ENCODE peak calls at places on chromosome 3, in eight cellular contexts. One of them, this sample, is unnamed.

GRCh38 chr3:157540656-157541055 is 37.4 kb upstream of the VEPH1 start:
- DNase-seq in H7: no peak
- DNase-seq in SK-N-SH: no peak
- DNase-seq in RPMI8226: no peak
- DNase-seq in central memory CD8-positive, alpha-beta T cell: no peak
- DNase-seq in AG10803: no peak
- DNase-seq in mesothelial cell of epicardium: no peak
- DNase-seq in ovary: no peak
- DNase-seq in this sample: no peak

GRCh38 chr3:39668420-39668819 is 141.0 kb upstream of the MYRIP start:
- DNase-seq in H7: no peak
- DNase-seq in SK-N-SH: peak; percentile 38
- DNase-seq in RPMI8226: peak; percentile 49
- DNase-seq in central memory CD8-positive, alpha-beta T cell: no peak
- DNase-seq in AG10803: peak; percentile 64
- DNase-seq in mesothelial cell of epicardium: no peak
- DNase-seq in ovary: no peak
- DNase-seq in this sample: peak; percentile 58

GRCh38 chr3:123757281-123757940 is 126.7 kb downstream of the MYLK start:
- DNase-seq in H7: no peak
- DNase-seq in SK-N-SH: no peak
- DNase-seq in RPMI8226: peak; percentile 91
- DNase-seq in central memory CD8-positive, alpha-beta T cell: no peak
- DNase-seq in AG10803: peak; percentile 70
- DNase-seq in mesothelial cell of epicardium: no peak
- DNase-seq in ovary: no peak
- DNase-seq in this sample: peak; percentile 90

GRCh38 chr3:144272715-144273114 is 301.1 kb downstream of the DIPK2A start:
- DNase-seq in H7: no peak
- DNase-seq in SK-N-SH: no peak
- DNase-seq in RPMI8226: no peak
- DNase-seq in central memory CD8-positive, alpha-beta T cell: no peak
- DNase-seq in AG10803: no peak
- DNase-seq in mesothelial cell of epicardium: no peak
- DNase-seq in ovary: no peak
- DNase-seq in this sample: no peak

GRCh38 chr3:180980612-180981011 is 8.9 kb downstream of the DNAJC19 start:
- DNase-seq in H7: no peak
- DNase-seq in SK-N-SH: no peak
- DNase-seq in RPMI8226: no peak
- DNase-seq in central memory CD8-positive, alpha-beta T cell: no peak
- DNase-seq in AG10803: peak; percentile 25
- DNase-seq in mesothelial cell of epicardium: no peak
- DNase-seq in ovary: no peak
- DNase-seq in this sample: no peak

GRCh38 chr3:33833408-33834116 is 35.1 kb downstream of the PDCD6IP start:
- DNase-seq in H7: peak; percentile 16
- DNase-seq in SK-N-SH: no peak
- DNase-seq in RPMI8226: no peak
- DNase-seq in central memory CD8-positive, alpha-beta T cell: no peak
- DNase-seq in AG10803: no peak
- DNase-seq in mesothelial cell of epicardium: no peak
- DNase-seq in ovary: no peak
- DNase-seq in this sample: no peak

GRCh38 chr3:128878556-128879124 is 780 bp upstream of the ACAD9 start:
- DNase-seq in H7: peak; percentile 49
- DNase-seq in SK-N-SH: peak; percentile 44
- DNase-seq in RPMI8226: peak; percentile 38
- DNase-seq in central memory CD8-positive, alpha-beta T cell: no peak
- DNase-seq in AG10803: peak; percentile 66
- DNase-seq in mesothelial cell of epicardium: no peak
- DNase-seq in ovary: no peak
- DNase-seq in this sample: peak; percentile 56

GRCh38 chr3:81554348-81554747 is 207.1 kb downstream of the GBE1 start:
- DNase-seq in H7: no peak
- DNase-seq in SK-N-SH: no peak
- DNase-seq in RPMI8226: no peak
- DNase-seq in central memory CD8-positive, alpha-beta T cell: no peak
- DNase-seq in AG10803: peak; percentile 51
- DNase-seq in mesothelial cell of epicardium: no peak
- DNase-seq in ovary: no peak
- DNase-seq in this sample: peak; percentile 9

GRCh38 chr3:8606666-8607065 is 37.9 kb downstream of the SSUH2 start:
- DNase-seq in H7: no peak
- DNase-seq in SK-N-SH: peak; percentile 51
- DNase-seq in RPMI8226: no peak
- DNase-seq in central memory CD8-positive, alpha-beta T cell: no peak
- DNase-seq in AG10803: peak; percentile 43
- DNase-seq in mesothelial cell of epicardium: no peak
- DNase-seq in ovary: no peak
- DNase-seq in this sample: no peak

GRCh38 chr3:187015903-187016638 is 85.7 kb downstream of the ST6GAL1 start:
- DNase-seq in H7: no peak
- DNase-seq in SK-N-SH: no peak
- DNase-seq in RPMI8226: peak; percentile 38
- DNase-seq in central memory CD8-positive, alpha-beta T cell: no peak
- DNase-seq in AG10803: no peak
- DNase-seq in mesothelial cell of epicardium: no peak
- DNase-seq in ovary: no peak
- DNase-seq in this sample: no peak

GRCh38 chr3:175404667-175405066 is 545.5 kb downstream of the NAALADL2 start:
- DNase-seq in H7: no peak
- DNase-seq in SK-N-SH: no peak
- DNase-seq in RPMI8226: no peak
- DNase-seq in central memory CD8-positive, alpha-beta T cell: no peak
- DNase-seq in AG10803: peak; percentile 21
- DNase-seq in mesothelial cell of epicardium: no peak
- DNase-seq in ovary: no peak
- DNase-seq in this sample: no peak

GRCh38 chr3:192481638-192482037 is 245.7 kb downstream of the FGF12 start:
- DNase-seq in H7: no peak
- DNase-seq in SK-N-SH: no peak
- DNase-seq in RPMI8226: no peak
- DNase-seq in central memory CD8-positive, alpha-beta T cell: no peak
- DNase-seq in AG10803: peak; percentile 9
- DNase-seq in mesothelial cell of epicardium: no peak
- DNase-seq in ovary: no peak
- DNase-seq in this sample: no peak

GRCh38 chr3:156860873-156861272 is 34.7 kb downstream of the LEKR1 start:
- DNase-seq in H7: no peak
- DNase-seq in SK-N-SH: no peak
- DNase-seq in RPMI8226: no peak
- DNase-seq in central memory CD8-positive, alpha-beta T cell: no peak
- DNase-seq in AG10803: no peak
- DNase-seq in mesothelial cell of epicardium: no peak
- DNase-seq in ovary: no peak
- DNase-seq in this sample: no peak

GRCh38 chr3:182436547-182436946 is 356.8 kb upstream of the ATP11B start:
- DNase-seq in H7: no peak
- DNase-seq in SK-N-SH: no peak
- DNase-seq in RPMI8226: no peak
- DNase-seq in central memory CD8-positive, alpha-beta T cell: no peak
- DNase-seq in AG10803: no peak
- DNase-seq in mesothelial cell of epicardium: no peak
- DNase-seq in ovary: no peak
- DNase-seq in this sample: no peak

GRCh38 chr3:53709856-53710674 is 136.2 kb downstream of the CHDH start:
- DNase-seq in H7: peak; percentile 90
- DNase-seq in SK-N-SH: peak; percentile 86
- DNase-seq in RPMI8226: peak; percentile 84
- DNase-seq in central memory CD8-positive, alpha-beta T cell: peak; percentile 37
- DNase-seq in AG10803: peak; percentile 51
- DNase-seq in mesothelial cell of epicardium: peak; percentile 79
- DNase-seq in ovary: peak; percentile 82
- DNase-seq in this sample: peak; percentile 67

GRCh38 chr3:44509985-44510360 is 32.5 kb upstream of the ZNF445 start:
- DNase-seq in H7: no peak
- DNase-seq in SK-N-SH: no peak
- DNase-seq in RPMI8226: peak; percentile 68
- DNase-seq in central memory CD8-positive, alpha-beta T cell: no peak
- DNase-seq in AG10803: peak; percentile 17
- DNase-seq in mesothelial cell of epicardium: no peak
- DNase-seq in ovary: no peak
- DNase-seq in this sample: peak; percentile 55

GRCh38 chr3:113968986-113969385 is 21.2 kb downstream of the ZDHHC23 start:
- DNase-seq in H7: no peak
- DNase-seq in SK-N-SH: no peak
- DNase-seq in RPMI8226: no peak
- DNase-seq in central memory CD8-positive, alpha-beta T cell: no peak
- DNase-seq in AG10803: peak; percentile 82
- DNase-seq in mesothelial cell of epicardium: no peak
- DNase-seq in ovary: no peak
- DNase-seq in this sample: no peak

GRCh38 chr3:81699921-81700320 is 61.5 kb downstream of the GBE1 start:
- DNase-seq in H7: no peak
- DNase-seq in SK-N-SH: no peak
- DNase-seq in RPMI8226: no peak
- DNase-seq in central memory CD8-positive, alpha-beta T cell: no peak
- DNase-seq in AG10803: no peak
- DNase-seq in mesothelial cell of epicardium: no peak
- DNase-seq in ovary: no peak
- DNase-seq in this sample: no peak

GRCh38 chr3:12371525-12372140 is 82.8 kb downstream of the PPARG start:
- DNase-seq in H7: no peak
- DNase-seq in SK-N-SH: peak; percentile 1
- DNase-seq in RPMI8226: no peak
- DNase-seq in central memory CD8-positive, alpha-beta T cell: no peak
- DNase-seq in AG10803: no peak
- DNase-seq in mesothelial cell of epicardium: no peak
- DNase-seq in ovary: peak; percentile 53
- DNase-seq in this sample: no peak

GRCh38 chr3:43707998-43708397 is 17.3 kb downstream of the ABHD5 start:
- DNase-seq in H7: no peak
- DNase-seq in SK-N-SH: no peak
- DNase-seq in RPMI8226: no peak
- DNase-seq in central memory CD8-positive, alpha-beta T cell: no peak
- DNase-seq in AG10803: peak; percentile 86
- DNase-seq in mesothelial cell of epicardium: no peak
- DNase-seq in ovary: no peak
- DNase-seq in this sample: no peak

GRCh38 chr3:177921153-177921552 is 615.1 kb upstream of the KCNMB2 start:
- DNase-seq in H7: no peak
- DNase-seq in SK-N-SH: no peak
- DNase-seq in RPMI8226: no peak
- DNase-seq in central memory CD8-positive, alpha-beta T cell: no peak
- DNase-seq in AG10803: peak; percentile 12
- DNase-seq in mesothelial cell of epicardium: no peak
- DNase-seq in ovary: no peak
- DNase-seq in this sample: no peak

GRCh38 chr3:26312826-26313225 is 309.7 kb upstream of the LRRC3B start:
- DNase-seq in H7: no peak
- DNase-seq in SK-N-SH: no peak
- DNase-seq in RPMI8226: no peak
- DNase-seq in central memory CD8-positive, alpha-beta T cell: no peak
- DNase-seq in AG10803: no peak
- DNase-seq in mesothelial cell of epicardium: no peak
- DNase-seq in ovary: no peak
- DNase-seq in this sample: no peak

GRCh38 chr3:76723366-76723765 is 316.5 kb upstream of the ROBO2 start:
- DNase-seq in H7: no peak
- DNase-seq in SK-N-SH: no peak
- DNase-seq in RPMI8226: no peak
- DNase-seq in central memory CD8-positive, alpha-beta T cell: no peak
- DNase-seq in AG10803: no peak
- DNase-seq in mesothelial cell of epicardium: no peak
- DNase-seq in ovary: no peak
- DNase-seq in this sample: no peak

GRCh38 chr3:11944052-11944673 is 60.0 kb upstream of the SYN2 start:
- DNase-seq in H7: peak; percentile 54
- DNase-seq in SK-N-SH: peak; percentile 27
- DNase-seq in RPMI8226: peak; percentile 20
- DNase-seq in central memory CD8-positive, alpha-beta T cell: no peak
- DNase-seq in AG10803: peak; percentile 9
- DNase-seq in mesothelial cell of epicardium: no peak
- DNase-seq in ovary: no peak
- DNase-seq in this sample: peak; percentile 11

GRCh38 chr3:190038050-190038631 is 82.6 kb downstream of the P3H2 start:
- DNase-seq in H7: no peak
- DNase-seq in SK-N-SH: peak; percentile 16
- DNase-seq in RPMI8226: peak; percentile 58
- DNase-seq in central memory CD8-positive, alpha-beta T cell: no peak
- DNase-seq in AG10803: peak; percentile 36
- DNase-seq in mesothelial cell of epicardium: no peak
- DNase-seq in ovary: no peak
- DNase-seq in this sample: no peak

GRCh38 chr3:184716652-184717607 is 5.1 kb upstream of the MAGEF1 start:
- DNase-seq in H7: peak; percentile 80
- DNase-seq in SK-N-SH: peak; percentile 48
- DNase-seq in RPMI8226: no peak
- DNase-seq in central memory CD8-positive, alpha-beta T cell: no peak
- DNase-seq in AG10803: peak; percentile 67
- DNase-seq in mesothelial cell of epicardium: peak; percentile 66
- DNase-seq in ovary: peak; percentile 74
- DNase-seq in this sample: no peak

GRCh38 chr3:169678122-169678521 is 14.6 kb upstream of the MECOM start:
- DNase-seq in H7: no peak
- DNase-seq in SK-N-SH: no peak
- DNase-seq in RPMI8226: no peak
- DNase-seq in central memory CD8-positive, alpha-beta T cell: no peak
- DNase-seq in AG10803: no peak
- DNase-seq in mesothelial cell of epicardium: no peak
- DNase-seq in ovary: no peak
- DNase-seq in this sample: no peak

GRCh38 chr3:8560608-8561007 is 59.0 kb downstream of the LMCD1 start:
- DNase-seq in H7: no peak
- DNase-seq in SK-N-SH: no peak
- DNase-seq in RPMI8226: no peak
- DNase-seq in central memory CD8-positive, alpha-beta T cell: no peak
- DNase-seq in AG10803: peak; percentile 66
- DNase-seq in mesothelial cell of epicardium: no peak
- DNase-seq in ovary: peak; percentile 36
- DNase-seq in this sample: no peak

GRCh38 chr3:52451237-52452083 is 2.4 kb downstream of the TNNC1 start:
- DNase-seq in H7: peak; percentile 80
- DNase-seq in SK-N-SH: no peak
- DNase-seq in RPMI8226: no peak
- DNase-seq in central memory CD8-positive, alpha-beta T cell: no peak
- DNase-seq in AG10803: no peak
- DNase-seq in mesothelial cell of epicardium: no peak
- DNase-seq in ovary: no peak
- DNase-seq in this sample: no peak